ENCODE peak calls at places on chromosomes 11 and 22, in four cellular contexts. Q is mammary epithelial cell, U is uterus, V is cardiac muscle cell. K is an unnamed sample.

GRCh38 chr11:117597083-117597482 is 199.9 kb downstream of the DSCAML1 start:
- DNase-seq in U (no peak), Q (peak), V (peak), K (peak)

GRCh38 chr11:61004037-61004641 is 32.7 kb downstream of the CD6 start:
- DNase-seq in Q (no peak), U (no peak), V (peak), K (no peak)

GRCh38 chr11:12430912-12431311 is 53.5 kb downstream of the PARVA start:
- DNase-seq in V (peak), U (peak), Q (peak), K (no peak)

GRCh38 chr11:27694992-27695391 is 5.3 kb downstream of the BDNF start:
- DNase-seq in V (peak), Q (no peak), U (no peak), K (peak)

GRCh38 chr22:23272834-23273233 is 92.5 kb downstream of the BCR start:
- DNase-seq in V (no peak), U (no peak), Q (no peak), K (no peak)

GRCh38 chr11:108235633-108236032 is 12.8 kb downstream of the ATM start:
- DNase-seq in V (no peak), U (no peak), Q (no peak), K (no peak)

GRCh38 chr22:46935506-46936377 is 173.3 kb downstream of the TBC1D22A start:
- DNase-seq in Q (no peak), U (no peak), V (no peak), K (peak)

GRCh38 chr11:134678152-134678551 is 266.1 kb upstream of the B3GAT1 start:
- DNase-seq in V (no peak), Q (no peak), U (no peak), K (no peak)

GRCh38 chr11:34358258-34358665 is 452 bp upstream of the ABTB2 start:
- DNase-seq in V (peak), U (peak), Q (peak), K (peak)

GRCh38 chr11:6563667-6564066 is 39.7 kb downstream of the RRP8 start:
- DNase-seq in V (no peak), U (no peak), Q (no peak), K (no peak)

GRCh38 chr22:20509344-20510047 is 2.1 kb downstream of the MED15 start:
- DNase-seq in U (peak), Q (peak), V (peak), K (no peak)

GRCh38 chr11:32279672-32280071 is 155.7 kb downstream of the WT1 start:
- DNase-seq in U (no peak), Q (no peak), V (no peak), K (no peak)

GRCh38 chr11:121661796-121662508 is 209.2 kb upstream of the SORL1-AS1 start:
- DNase-seq in Q (peak), V (peak), U (no peak), K (no peak)

GRCh38 chr11:13055200-13055599 is 46.1 kb downstream of the RASSF10 start:
- DNase-seq in U (no peak), V (no peak), Q (no peak), K (no peak)

GRCh38 chr11:6794637-6795036 is 4.9 kb downstream of the OR6A2 start:
- DNase-seq in U (no peak), V (no peak), Q (no peak), K (no peak)

GRCh38 chr11:14554959-14555358 is 34.8 kb upstream of the PSMA1 start:
- DNase-seq in V (peak), U (no peak), Q (no peak), K (no peak)
- TF ChIP-seq CTCF in V (no peak), U (no peak), Q (no peak), K (no peak)

DNA sequence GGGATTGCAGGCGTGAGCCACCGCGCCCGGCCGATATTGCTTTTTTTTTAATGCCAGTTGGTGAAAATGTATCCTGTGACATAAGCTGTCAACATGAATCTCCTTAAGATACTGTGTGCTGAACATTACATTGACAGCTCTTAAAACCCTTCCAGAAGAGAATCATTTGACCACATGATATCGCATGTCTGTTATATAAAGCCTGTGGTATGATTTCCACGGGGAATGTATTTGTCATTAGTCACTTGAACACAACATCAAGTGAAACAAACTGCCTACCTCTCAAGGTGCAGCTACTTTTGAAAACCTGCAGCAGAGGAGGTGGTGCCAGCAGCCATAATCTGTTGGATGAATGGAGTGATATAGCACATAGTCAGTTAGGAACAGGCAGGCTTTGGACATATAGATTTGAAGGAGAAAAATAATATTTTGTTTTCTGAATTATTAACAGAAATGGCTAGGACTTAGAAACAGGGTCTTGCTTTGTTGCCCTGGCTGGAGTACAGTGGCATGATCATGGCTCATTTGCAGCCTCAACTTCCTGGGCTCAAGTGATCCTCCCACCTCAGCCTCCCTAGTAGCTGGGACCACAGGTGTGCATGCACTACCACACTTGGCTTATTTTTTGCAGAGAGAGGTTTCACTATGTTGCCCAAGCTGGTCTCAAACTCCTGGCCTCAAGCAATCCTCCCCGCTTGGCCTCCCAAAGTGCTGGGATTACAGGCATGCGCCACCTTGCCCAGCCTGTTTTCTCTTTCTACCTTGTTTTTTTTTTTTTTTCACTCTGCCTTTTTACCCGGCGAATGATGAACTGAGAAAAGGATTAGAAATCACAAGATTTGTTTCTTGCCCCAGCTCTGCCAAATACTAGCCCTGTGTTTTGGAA is 67.3 kb downstream of the BCL2L13 start:
- DNase-seq in U (no peak), Q (peak), V (no peak), K (no peak)
- H3K4me3 ChIP-seq in U (peak), Q (peak), V (no peak), K (peak)

GRCh38 chr11:77095551-77096490 is 6.8 kb upstream of the OMP start:
- DNase-seq in U (no peak), Q (no peak), V (no peak), K (no peak)

GRCh38 chr11:77093056-77093891 is 9.4 kb upstream of the OMP start:
- DNase-seq in Q (no peak), U (no peak), V (no peak), K (no peak)

GRCh38 chr11:77093987-77094840 is 8.4 kb upstream of the OMP start:
- DNase-seq in V (no peak), U (no peak), Q (no peak), K (no peak)

GRCh38 chr11:77096591-77097019 is 6.0 kb upstream of the OMP start:
- DNase-seq in V (no peak), U (no peak), Q (no peak), K (no peak)

GRCh38 chr11:77094841-77095365 is 7.7 kb upstream of the OMP start:
- DNase-seq in V (no peak), Q (no peak), U (no peak), K (no peak)
- TF ChIP-seq CTCF in V (no peak), Q (no peak), U (no peak), K (no peak)

GRCh38 chr11:17165247-17165890 is 42.4 kb downstream of the PIK3C2A start:
- DNase-seq in V (no peak), Q (no peak), U (no peak), K (no peak)
- H3K4me3 ChIP-seq in V (no peak), Q (no peak), U (no peak), K (no peak)

GRCh38 chr11:14362613-14363012 is 3.6 kb upstream of the RRAS2 start:
- DNase-seq in Q (no peak), U (no peak), V (no peak), K (no peak)

GRCh38 chr11:14360976-14361375 is 2.0 kb upstream of the RRAS2 start:
- DNase-seq in V (no peak), U (no peak), Q (no peak), K (no peak)

GRCh38 chr11:14359573-14360031 is 619 bp upstream of the RRAS2 start:
- DNase-seq in Q (no peak), V (no peak), U (no peak), K (no peak)

GRCh38 chr11:14364322-14364721 is 5.3 kb upstream of the RRAS2 start:
- DNase-seq in U (no peak), V (no peak), Q (no peak), K (no peak)

GRCh38 chr11:14361951-14362350 is 3.0 kb upstream of the RRAS2 start:
- DNase-seq in V (no peak), Q (no peak), U (no peak), K (no peak)
- TF ChIP-seq CTCF in V (no peak), Q (no peak), U (no peak), K (no peak)

GRCh38 chr22:32477608-32478007 is 3.0 kb downstream of the FBXO7 start:
- DNase-seq in Q (no peak), U (no peak), V (no peak), K (no peak)
- H3K4me3 ChIP-seq in Q (no peak), U (no peak), V (no peak), K (no peak)

DNA sequence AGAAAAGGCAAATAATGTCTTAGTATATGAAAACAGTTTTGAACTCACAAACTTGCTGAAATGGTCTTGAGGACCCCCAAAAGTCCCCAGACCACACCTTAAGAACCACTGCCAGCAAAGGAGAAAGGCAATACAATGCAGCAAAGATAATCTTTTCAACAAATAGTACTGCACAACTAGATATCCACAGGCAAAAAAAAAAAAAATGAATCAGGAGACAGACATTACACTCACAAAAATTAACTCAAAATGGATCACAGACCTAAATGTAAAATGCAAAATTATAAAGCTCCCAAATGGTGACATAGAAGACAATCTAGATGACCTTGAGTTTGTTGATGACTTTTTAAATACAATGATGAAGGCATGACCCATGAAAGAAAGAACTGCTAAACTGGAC is 8.3 kb downstream of the PICALM start:
- DNase-seq in V (no peak), U (no peak), Q (no peak), K (no peak)
- TF ChIP-seq CTCF in V (no peak), U (no peak), Q (no peak), K (no peak)

DNA sequence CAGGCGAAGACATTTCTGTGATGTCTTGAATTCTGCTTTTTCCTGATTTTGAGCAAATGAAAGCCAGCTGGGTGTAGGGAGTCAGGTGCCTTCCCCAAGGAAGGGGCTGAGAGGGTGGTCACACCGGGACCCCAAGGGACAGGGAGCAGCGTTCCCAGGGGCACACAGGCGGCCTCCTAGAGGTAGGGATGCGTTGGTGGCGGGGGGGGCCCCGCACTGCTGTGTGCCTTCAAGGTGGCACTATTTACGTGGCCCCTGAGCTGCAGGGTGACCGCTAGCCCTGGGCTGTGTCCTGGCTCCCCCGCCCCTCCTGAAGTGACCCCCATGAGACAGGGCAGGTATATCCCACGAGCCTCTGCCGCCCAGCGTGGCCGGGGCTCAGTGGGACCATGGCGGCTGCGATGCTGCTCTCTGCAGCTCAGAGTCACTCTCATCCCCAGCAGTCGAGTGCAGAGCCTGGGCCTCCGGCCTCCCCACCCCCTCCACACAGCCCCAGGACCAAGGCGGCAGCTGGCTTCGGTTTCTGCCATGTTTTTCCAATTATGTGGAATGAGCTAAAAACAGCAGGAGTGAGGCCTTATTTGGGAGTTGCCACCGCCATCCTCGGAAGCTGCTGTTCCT is 60.9 kb downstream of the LRP5 start:
- DNase-seq in U (peak), Q (no peak), V (peak), K (no peak)
- H3K4me3 ChIP-seq in U (no peak), Q (no peak), V (no peak), K (no peak)